ENCODE peak calls at places on chromosomes 11 and 22, in six cellular contexts. V is right lobe of liver, O is adrenal gland, S is endothelial cell of umbilical vein, U is heart left ventricle, P is lower leg skin. A is an unnamed sample.

GRCh38 chr11:6988506-6988905 is 31.6 kb downstream of the ZNF214 start:
- DNase-seq in P (no peak), V (no peak), O (no peak), U (no peak), S (no peak), A (no peak)

GRCh38 chr11:78952866-78953265 is 378.2 kb upstream of the NARS2 start:
- DNase-seq in O (no peak), P (no peak), V (no peak), S (no peak), U (no peak), A (no peak)

GRCh38 chr11:12724301-12725046 is 50.3 kb downstream of the TEAD1 start:
- DNase-seq in P (peak), O (peak), S (peak), U (peak), V (no peak), A (peak)

GRCh38 chr11:66950113-66950535 is 8.1 kb downstream of the PC start:
- DNase-seq in O (peak), U (no peak), S (peak), V (peak), P (peak), A (peak)

GRCh38 chr22:10741210-10741609 is 4786.8 kb upstream of the OR11H1 start:
- DNase-seq in O (no peak), U (peak), V (peak), S (no peak), P (no peak), A (no peak)

GRCh38 chr11:115964091-115964490 is 459.9 kb upstream of the CADM1 start:
- DNase-seq in O (no peak), U (no peak), V (no peak), S (no peak), P (no peak), A (no peak)

GRCh38 chr11:119934866-119935265 is 203.0 kb downstream of the TRIM29 start:
- DNase-seq in U (no peak), V (no peak), S (no peak), P (no peak), O (no peak), A (no peak)

GRCh38 chr11:64914123-64914522 is 2.9 kb downstream of the ATG2A start:
- DNase-seq in V (no peak), P (no peak), U (no peak), O (no peak), S (no peak), A (no peak)

GRCh38 chr11:2314525-2315394 is 12.9 kb downstream of the TSPAN32 start:
- DNase-seq in U (peak), O (peak), S (peak), P (no peak), V (peak), A (peak)

GRCh38 chr11:107916671-107917241 is 11.5 kb upstream of the RAB39A start:
- DNase-seq in S (no peak), P (no peak), O (no peak), U (peak), V (no peak), A (no peak)

GRCh38 chr11:120431633-120432032 is 79.9 kb upstream of the GRIK4 start:
- DNase-seq in O (no peak), P (no peak), V (no peak), S (no peak), U (no peak), A (no peak)

GRCh38 chr22:23305321-23305910 is 125.1 kb downstream of the BCR start:
- DNase-seq in U (peak), O (peak), S (peak), V (no peak), P (no peak), A (no peak)

GRCh38 chr11:31529701-31530100 is 20.1 kb downstream of the ELP4 start:
- DNase-seq in V (no peak), P (no peak), S (no peak), O (no peak), U (no peak), A (no peak)

GRCh38 chr11:31531293-31531692 is 21.7 kb downstream of the ELP4 start:
- DNase-seq in P (no peak), O (no peak), V (no peak), S (no peak), U (no peak), A (no peak)

GRCh38 chr11:31535479-31535878 is 25.9 kb downstream of the ELP4 start:
- DNase-seq in V (no peak), P (no peak), U (no peak), O (no peak), S (no peak), A (no peak)
- TF ChIP-seq POLR2A in V (no peak), P (no peak), U (no peak), O (no peak), S (no peak), A (no peak)

GRCh38 chr11:45665206-45665932 is at the start of gene CHST1:
- DNase-seq in O (no peak), U (peak), V (peak), S (peak), P (no peak), A (peak)
- TF ChIP-seq POLR2A in O (no peak), U (no peak), V (peak), S (no peak), P (no peak), A (no peak)

GRCh38 chr22:39240841-39241631 is 3.7 kb downstream of the PDGFB start:
- DNase-seq in U (peak), S (peak), V (no peak), O (peak), P (peak), A (peak)
- TF ChIP-seq POLR2A in U (no peak), S (peak), V (no peak), O (peak), P (no peak), A (peak)

DNA sequence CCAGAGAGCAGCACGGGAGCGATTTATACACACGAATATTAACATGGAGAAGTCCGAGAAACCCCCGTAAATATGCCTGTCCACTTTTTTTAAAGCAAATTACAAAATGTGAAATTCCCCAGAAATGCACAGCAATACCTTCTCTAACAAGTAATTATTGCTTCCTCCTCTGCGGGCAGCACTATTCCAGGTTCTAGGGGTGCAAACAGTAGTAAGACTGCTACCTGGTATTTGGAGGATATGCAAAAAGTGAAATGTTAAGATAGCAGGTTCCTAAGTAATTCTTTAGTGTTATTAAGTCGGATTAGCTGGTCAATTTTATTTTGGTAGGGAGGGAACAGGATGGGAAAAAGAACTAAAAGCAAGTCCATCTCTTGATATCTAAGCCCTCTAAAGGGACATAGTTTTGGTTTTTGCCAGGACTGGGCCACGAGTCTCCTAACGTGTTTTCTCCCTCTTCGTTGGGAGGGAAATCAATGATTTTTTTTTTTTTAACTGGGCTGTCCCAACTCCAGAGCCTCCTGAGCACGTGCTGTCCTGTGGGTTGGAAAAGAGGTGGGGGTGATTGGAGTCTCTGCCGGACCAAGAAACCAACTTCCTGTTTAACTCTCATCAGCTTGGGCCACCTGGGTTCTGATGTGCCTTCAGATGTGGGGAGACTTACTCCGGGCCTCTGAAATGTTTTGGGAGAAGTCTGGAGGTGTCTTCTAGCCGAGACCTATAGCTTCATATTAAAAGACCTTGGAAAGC is 1.7 kb upstream of the XBP1 start:
- DNase-seq in V (peak), S (peak), P (no peak), O (no peak), U (no peak), A (peak)
- TF ChIP-seq POLR2A in V (peak), S (no peak), P (no peak), O (no peak), U (no peak), A (peak)

A was measured in body of pancreas.